ENCODE peak calls at places on chromosomes 1 and 21, in nine cellular contexts. One of them, this sample, is unnamed.

GRCh38 chr1:221237587-221237986 is 358.3 kb downstream of the HLX start:
- ATAC-seq in A549: no peak
- ATAC-seq in activated CD8-positive, alpha-beta T cell treated with anti-CD3 and anti-CD28 coated beads, Interleukin-2, amount 10 ng/mL, durations not matched to agents 7 days and 5 days: no peak
- ATAC-seq in left cardiac atrium: no peak
- ATAC-seq in activated T-cell treated with anti-CD3 and anti-CD28 coated beads, Interleukin-2, amount 50 U/mL, for 4 hours: no peak
- ATAC-seq in left ventricle myocardium superior: no peak
- ATAC-seq in activated naive CD8-positive, alpha-beta T cell treated with anti-CD3 and anti-CD28 coated beads, Interleukin-2, amount 10 ng/mL, durations not matched to agents 7 days and 5 days: no peak
- ATAC-seq in pancreas: no peak
- ATAC-seq in lower lobe of right lung: no peak
- ATAC-seq in this sample: no peak

GRCh38 chr1:41890841-41891311 is 27.8 kb downstream of the HIVEP3 start:
- ATAC-seq in A549: no peak
- ATAC-seq in activated CD8-positive, alpha-beta T cell treated with anti-CD3 and anti-CD28 coated beads, Interleukin-2, amount 10 ng/mL, durations not matched to agents 7 days and 5 days: no peak
- ATAC-seq in left cardiac atrium: peak; percentile 89
- ATAC-seq in activated T-cell treated with anti-CD3 and anti-CD28 coated beads, Interleukin-2, amount 50 U/mL, for 4 hours: no peak
- ATAC-seq in left ventricle myocardium superior: peak; percentile 79
- ATAC-seq in activated naive CD8-positive, alpha-beta T cell treated with anti-CD3 and anti-CD28 coated beads, Interleukin-2, amount 10 ng/mL, durations not matched to agents 7 days and 5 days: no peak
- ATAC-seq in pancreas: peak; percentile 85
- ATAC-seq in lower lobe of right lung: peak; percentile 77
- ATAC-seq in this sample: peak; percentile 55

GRCh38 chr1:179781962-179782361 is 38.9 kb downstream of the FAM163A start:
- ATAC-seq in A549: no peak
- ATAC-seq in activated CD8-positive, alpha-beta T cell treated with anti-CD3 and anti-CD28 coated beads, Interleukin-2, amount 10 ng/mL, durations not matched to agents 7 days and 5 days: no peak
- ATAC-seq in left cardiac atrium: no peak
- ATAC-seq in activated T-cell treated with anti-CD3 and anti-CD28 coated beads, Interleukin-2, amount 50 U/mL, for 4 hours: no peak
- ATAC-seq in left ventricle myocardium superior: peak; percentile 90
- ATAC-seq in activated naive CD8-positive, alpha-beta T cell treated with anti-CD3 and anti-CD28 coated beads, Interleukin-2, amount 10 ng/mL, durations not matched to agents 7 days and 5 days: no peak
- ATAC-seq in pancreas: no peak
- ATAC-seq in lower lobe of right lung: no peak
- ATAC-seq in this sample: no peak

GRCh38 chr1:178399177-178399728 is 97.5 kb downstream of the CLEC20A start:
- ATAC-seq in A549: no peak
- ATAC-seq in activated CD8-positive, alpha-beta T cell treated with anti-CD3 and anti-CD28 coated beads, Interleukin-2, amount 10 ng/mL, durations not matched to agents 7 days and 5 days: no peak
- ATAC-seq in left cardiac atrium: no peak
- ATAC-seq in activated T-cell treated with anti-CD3 and anti-CD28 coated beads, Interleukin-2, amount 50 U/mL, for 4 hours: no peak
- ATAC-seq in left ventricle myocardium superior: no peak
- ATAC-seq in activated naive CD8-positive, alpha-beta T cell treated with anti-CD3 and anti-CD28 coated beads, Interleukin-2, amount 10 ng/mL, durations not matched to agents 7 days and 5 days: no peak
- ATAC-seq in pancreas: no peak
- ATAC-seq in lower lobe of right lung: no peak
- ATAC-seq in this sample: peak; percentile 94

GRCh38 chr1:17200756-17201155 is 4.2 kb upstream of the PADI1 start:
- ATAC-seq in A549: peak; percentile 47
- ATAC-seq in activated CD8-positive, alpha-beta T cell treated with anti-CD3 and anti-CD28 coated beads, Interleukin-2, amount 10 ng/mL, durations not matched to agents 7 days and 5 days: no peak
- ATAC-seq in left cardiac atrium: no peak
- ATAC-seq in activated T-cell treated with anti-CD3 and anti-CD28 coated beads, Interleukin-2, amount 50 U/mL, for 4 hours: no peak
- ATAC-seq in left ventricle myocardium superior: no peak
- ATAC-seq in activated naive CD8-positive, alpha-beta T cell treated with anti-CD3 and anti-CD28 coated beads, Interleukin-2, amount 10 ng/mL, durations not matched to agents 7 days and 5 days: no peak
- ATAC-seq in pancreas: peak; percentile 27
- ATAC-seq in lower lobe of right lung: peak; percentile 37
- ATAC-seq in this sample: no peak

GRCh38 chr1:28436211-28436769 is 66.8 kb downstream of the PHACTR4 start:
- ATAC-seq in A549: no peak
- ATAC-seq in activated CD8-positive, alpha-beta T cell treated with anti-CD3 and anti-CD28 coated beads, Interleukin-2, amount 10 ng/mL, durations not matched to agents 7 days and 5 days: peak; percentile 47
- ATAC-seq in left cardiac atrium: no peak
- ATAC-seq in activated T-cell treated with anti-CD3 and anti-CD28 coated beads, Interleukin-2, amount 50 U/mL, for 4 hours: no peak
- ATAC-seq in left ventricle myocardium superior: no peak
- ATAC-seq in activated naive CD8-positive, alpha-beta T cell treated with anti-CD3 and anti-CD28 coated beads, Interleukin-2, amount 10 ng/mL, durations not matched to agents 7 days and 5 days: no peak
- ATAC-seq in pancreas: no peak
- ATAC-seq in lower lobe of right lung: no peak
- ATAC-seq in this sample: no peak

GRCh38 chr1:50214764-50215163 is 106.0 kb downstream of the ELAVL4 start:
- ATAC-seq in A549: no peak
- ATAC-seq in activated CD8-positive, alpha-beta T cell treated with anti-CD3 and anti-CD28 coated beads, Interleukin-2, amount 10 ng/mL, durations not matched to agents 7 days and 5 days: no peak
- ATAC-seq in left cardiac atrium: no peak
- ATAC-seq in activated T-cell treated with anti-CD3 and anti-CD28 coated beads, Interleukin-2, amount 50 U/mL, for 4 hours: no peak
- ATAC-seq in left ventricle myocardium superior: no peak
- ATAC-seq in activated naive CD8-positive, alpha-beta T cell treated with anti-CD3 and anti-CD28 coated beads, Interleukin-2, amount 10 ng/mL, durations not matched to agents 7 days and 5 days: no peak
- ATAC-seq in pancreas: no peak
- ATAC-seq in lower lobe of right lung: no peak
- ATAC-seq in this sample: no peak

GRCh38 chr1:28056129-28056925 is 32.1 kb downstream of the EYA3 start:
- ATAC-seq in A549: no peak
- ATAC-seq in activated CD8-positive, alpha-beta T cell treated with anti-CD3 and anti-CD28 coated beads, Interleukin-2, amount 10 ng/mL, durations not matched to agents 7 days and 5 days: peak; percentile 93
- ATAC-seq in left cardiac atrium: no peak
- ATAC-seq in activated T-cell treated with anti-CD3 and anti-CD28 coated beads, Interleukin-2, amount 50 U/mL, for 4 hours: peak; percentile 88
- ATAC-seq in left ventricle myocardium superior: no peak
- ATAC-seq in activated naive CD8-positive, alpha-beta T cell treated with anti-CD3 and anti-CD28 coated beads, Interleukin-2, amount 10 ng/mL, durations not matched to agents 7 days and 5 days: peak; percentile 80
- ATAC-seq in pancreas: peak; percentile 71
- ATAC-seq in lower lobe of right lung: peak; percentile 96
- ATAC-seq in this sample: no peak

GRCh38 chr1:83102630-83103071 is 896.3 kb downstream of the TTLL7 start:
- ATAC-seq in A549: no peak
- ATAC-seq in activated CD8-positive, alpha-beta T cell treated with anti-CD3 and anti-CD28 coated beads, Interleukin-2, amount 10 ng/mL, durations not matched to agents 7 days and 5 days: no peak
- ATAC-seq in left cardiac atrium: no peak
- ATAC-seq in activated T-cell treated with anti-CD3 and anti-CD28 coated beads, Interleukin-2, amount 50 U/mL, for 4 hours: no peak
- ATAC-seq in left ventricle myocardium superior: no peak
- ATAC-seq in activated naive CD8-positive, alpha-beta T cell treated with anti-CD3 and anti-CD28 coated beads, Interleukin-2, amount 10 ng/mL, durations not matched to agents 7 days and 5 days: no peak
- ATAC-seq in pancreas: peak; percentile 15
- ATAC-seq in lower lobe of right lung: peak; percentile 26
- ATAC-seq in this sample: no peak

GRCh38 chr21:16535100-16535418 is 805.3 kb downstream of the USP25 start:
- ATAC-seq in A549: peak; percentile 83
- ATAC-seq in activated CD8-positive, alpha-beta T cell treated with anti-CD3 and anti-CD28 coated beads, Interleukin-2, amount 10 ng/mL, durations not matched to agents 7 days and 5 days: no peak
- ATAC-seq in left cardiac atrium: peak; percentile 83
- ATAC-seq in activated T-cell treated with anti-CD3 and anti-CD28 coated beads, Interleukin-2, amount 50 U/mL, for 4 hours: no peak
- ATAC-seq in left ventricle myocardium superior: peak; percentile 84
- ATAC-seq in activated naive CD8-positive, alpha-beta T cell treated with anti-CD3 and anti-CD28 coated beads, Interleukin-2, amount 10 ng/mL, durations not matched to agents 7 days and 5 days: no peak
- ATAC-seq in pancreas: peak; percentile 84
- ATAC-seq in lower lobe of right lung: peak; percentile 82
- ATAC-seq in this sample: peak; percentile 84

GRCh38 chr1:47533176-47534039 is 95.6 kb downstream of the FOXD2 start:
- ATAC-seq in A549: no peak
- ATAC-seq in activated CD8-positive, alpha-beta T cell treated with anti-CD3 and anti-CD28 coated beads, Interleukin-2, amount 10 ng/mL, durations not matched to agents 7 days and 5 days: no peak
- ATAC-seq in left cardiac atrium: peak; percentile 81
- ATAC-seq in activated T-cell treated with anti-CD3 and anti-CD28 coated beads, Interleukin-2, amount 50 U/mL, for 4 hours: no peak
- ATAC-seq in left ventricle myocardium superior: peak; percentile 81
- ATAC-seq in activated naive CD8-positive, alpha-beta T cell treated with anti-CD3 and anti-CD28 coated beads, Interleukin-2, amount 10 ng/mL, durations not matched to agents 7 days and 5 days: no peak
- ATAC-seq in pancreas: peak; percentile 76
- ATAC-seq in lower lobe of right lung: peak; percentile 64
- ATAC-seq in this sample: peak; percentile 32

GRCh38 chr1:70331962-70332361 is 22.6 kb downstream of the ANKRD13C start:
- ATAC-seq in A549: no peak
- ATAC-seq in activated CD8-positive, alpha-beta T cell treated with anti-CD3 and anti-CD28 coated beads, Interleukin-2, amount 10 ng/mL, durations not matched to agents 7 days and 5 days: no peak
- ATAC-seq in left cardiac atrium: no peak
- ATAC-seq in activated T-cell treated with anti-CD3 and anti-CD28 coated beads, Interleukin-2, amount 50 U/mL, for 4 hours: no peak
- ATAC-seq in left ventricle myocardium superior: no peak
- ATAC-seq in activated naive CD8-positive, alpha-beta T cell treated with anti-CD3 and anti-CD28 coated beads, Interleukin-2, amount 10 ng/mL, durations not matched to agents 7 days and 5 days: no peak
- ATAC-seq in pancreas: no peak
- ATAC-seq in lower lobe of right lung: peak; percentile 58
- ATAC-seq in this sample: no peak

GRCh38 chr1:37752213-37752582 is 12.7 kb downstream of the EPHA10 start:
- ATAC-seq in A549: no peak
- ATAC-seq in activated CD8-positive, alpha-beta T cell treated with anti-CD3 and anti-CD28 coated beads, Interleukin-2, amount 10 ng/mL, durations not matched to agents 7 days and 5 days: no peak
- ATAC-seq in left cardiac atrium: no peak
- ATAC-seq in activated T-cell treated with anti-CD3 and anti-CD28 coated beads, Interleukin-2, amount 50 U/mL, for 4 hours: no peak
- ATAC-seq in left ventricle myocardium superior: no peak
- ATAC-seq in activated naive CD8-positive, alpha-beta T cell treated with anti-CD3 and anti-CD28 coated beads, Interleukin-2, amount 10 ng/mL, durations not matched to agents 7 days and 5 days: no peak
- ATAC-seq in pancreas: peak; percentile 9
- ATAC-seq in lower lobe of right lung: no peak
- ATAC-seq in this sample: no peak

GRCh38 chr21:41659791-41660560 is 106.9 kb downstream of the RIPK4 start:
- ATAC-seq in A549: peak; percentile 82
- ATAC-seq in activated CD8-positive, alpha-beta T cell treated with anti-CD3 and anti-CD28 coated beads, Interleukin-2, amount 10 ng/mL, durations not matched to agents 7 days and 5 days: no peak
- ATAC-seq in left cardiac atrium: peak; percentile 82
- ATAC-seq in activated T-cell treated with anti-CD3 and anti-CD28 coated beads, Interleukin-2, amount 50 U/mL, for 4 hours: no peak
- ATAC-seq in left ventricle myocardium superior: no peak
- ATAC-seq in activated naive CD8-positive, alpha-beta T cell treated with anti-CD3 and anti-CD28 coated beads, Interleukin-2, amount 10 ng/mL, durations not matched to agents 7 days and 5 days: no peak
- ATAC-seq in pancreas: no peak
- ATAC-seq in lower lobe of right lung: no peak
- ATAC-seq in this sample: no peak

GRCh38 chr1:53593758-53594380 is 134.7 kb downstream of the DMRTB1 start:
- ATAC-seq in A549: peak; percentile 91
- ATAC-seq in activated CD8-positive, alpha-beta T cell treated with anti-CD3 and anti-CD28 coated beads, Interleukin-2, amount 10 ng/mL, durations not matched to agents 7 days and 5 days: no peak
- ATAC-seq in left cardiac atrium: no peak
- ATAC-seq in activated T-cell treated with anti-CD3 and anti-CD28 coated beads, Interleukin-2, amount 50 U/mL, for 4 hours: no peak
- ATAC-seq in left ventricle myocardium superior: peak; percentile 32
- ATAC-seq in activated naive CD8-positive, alpha-beta T cell treated with anti-CD3 and anti-CD28 coated beads, Interleukin-2, amount 10 ng/mL, durations not matched to agents 7 days and 5 days: no peak
- ATAC-seq in pancreas: peak; percentile 44
- ATAC-seq in lower lobe of right lung: peak; percentile 78
- ATAC-seq in this sample: no peak

GRCh38 chr1:118118469-118118868 is 66.6 kb downstream of the SPAG17 start:
- ATAC-seq in A549: no peak
- ATAC-seq in activated CD8-positive, alpha-beta T cell treated with anti-CD3 and anti-CD28 coated beads, Interleukin-2, amount 10 ng/mL, durations not matched to agents 7 days and 5 days: no peak
- ATAC-seq in left cardiac atrium: peak; percentile 76
- ATAC-seq in activated T-cell treated with anti-CD3 and anti-CD28 coated beads, Interleukin-2, amount 50 U/mL, for 4 hours: no peak
- ATAC-seq in left ventricle myocardium superior: peak; percentile 20
- ATAC-seq in activated naive CD8-positive, alpha-beta T cell treated with anti-CD3 and anti-CD28 coated beads, Interleukin-2, amount 10 ng/mL, durations not matched to agents 7 days and 5 days: no peak
- ATAC-seq in pancreas: peak; percentile 85
- ATAC-seq in lower lobe of right lung: peak; percentile 74
- ATAC-seq in this sample: no peak

GRCh38 chr1:182164273-182164672 is 102.8 kb upstream of the ZNF648 start:
- ATAC-seq in A549: no peak
- ATAC-seq in activated CD8-positive, alpha-beta T cell treated with anti-CD3 and anti-CD28 coated beads, Interleukin-2, amount 10 ng/mL, durations not matched to agents 7 days and 5 days: no peak
- ATAC-seq in left cardiac atrium: peak; percentile 88
- ATAC-seq in activated T-cell treated with anti-CD3 and anti-CD28 coated beads, Interleukin-2, amount 50 U/mL, for 4 hours: no peak
- ATAC-seq in left ventricle myocardium superior: peak; percentile 81
- ATAC-seq in activated naive CD8-positive, alpha-beta T cell treated with anti-CD3 and anti-CD28 coated beads, Interleukin-2, amount 10 ng/mL, durations not matched to agents 7 days and 5 days: no peak
- ATAC-seq in pancreas: peak; percentile 43
- ATAC-seq in lower lobe of right lung: peak; percentile 48
- ATAC-seq in this sample: no peak

GRCh38 chr1:76012341-76013208 is 62.0 kb upstream of the ST6GALNAC3 start:
- ATAC-seq in A549: no peak
- ATAC-seq in activated CD8-positive, alpha-beta T cell treated with anti-CD3 and anti-CD28 coated beads, Interleukin-2, amount 10 ng/mL, durations not matched to agents 7 days and 5 days: no peak
- ATAC-seq in left cardiac atrium: no peak
- ATAC-seq in activated T-cell treated with anti-CD3 and anti-CD28 coated beads, Interleukin-2, amount 50 U/mL, for 4 hours: no peak
- ATAC-seq in left ventricle myocardium superior: no peak
- ATAC-seq in activated naive CD8-positive, alpha-beta T cell treated with anti-CD3 and anti-CD28 coated beads, Interleukin-2, amount 10 ng/mL, durations not matched to agents 7 days and 5 days: no peak
- ATAC-seq in pancreas: no peak
- ATAC-seq in lower lobe of right lung: no peak
- ATAC-seq in this sample: no peak

GRCh38 chr1:187691439-187691838 is 862.7 kb downstream of the PLA2G4A start:
- ATAC-seq in A549: peak; percentile 77
- ATAC-seq in activated CD8-positive, alpha-beta T cell treated with anti-CD3 and anti-CD28 coated beads, Interleukin-2, amount 10 ng/mL, durations not matched to agents 7 days and 5 days: no peak
- ATAC-seq in left cardiac atrium: no peak
- ATAC-seq in activated T-cell treated with anti-CD3 and anti-CD28 coated beads, Interleukin-2, amount 50 U/mL, for 4 hours: peak; percentile 38
- ATAC-seq in left ventricle myocardium superior: no peak
- ATAC-seq in activated naive CD8-positive, alpha-beta T cell treated with anti-CD3 and anti-CD28 coated beads, Interleukin-2, amount 10 ng/mL, durations not matched to agents 7 days and 5 days: no peak
- ATAC-seq in pancreas: peak; percentile 9
- ATAC-seq in lower lobe of right lung: peak; percentile 28
- ATAC-seq in this sample: peak; percentile 61

GRCh38 chr1:20819818-20820217 is 32.7 kb upstream of the HP1BP3 start:
- ATAC-seq in A549: peak; percentile 61
- ATAC-seq in activated CD8-positive, alpha-beta T cell treated with anti-CD3 and anti-CD28 coated beads, Interleukin-2, amount 10 ng/mL, durations not matched to agents 7 days and 5 days: no peak
- ATAC-seq in left cardiac atrium: no peak
- ATAC-seq in activated T-cell treated with anti-CD3 and anti-CD28 coated beads, Interleukin-2, amount 50 U/mL, for 4 hours: no peak
- ATAC-seq in left ventricle myocardium superior: no peak
- ATAC-seq in activated naive CD8-positive, alpha-beta T cell treated with anti-CD3 and anti-CD28 coated beads, Interleukin-2, amount 10 ng/mL, durations not matched to agents 7 days and 5 days: no peak
- ATAC-seq in pancreas: no peak
- ATAC-seq in lower lobe of right lung: no peak
- ATAC-seq in this sample: no peak

This sample was measured in esophagus mucosa.